ENCODE peak calls at places on chromosome 1, in four cellular contexts. O, Q, C and M are unnamed samples.

GRCh38 chr1:34671887-34672286 is 83.0 kb upstream of the GJB5 start:
- DNase-seq in C (no peak), Q (no peak), O (no peak), M (no peak)

GRCh38 chr1:20588634-20589225 is at the start of gene CDA:
- DNase-seq in O (no peak), Q (no peak), C (peak; percentile 20), M (no peak)

GRCh38 chr1:98053471-98054366 is 132.9 kb upstream of the DPYD start:
- DNase-seq in C (peak; percentile 1), O (peak; percentile 89), Q (no peak), M (peak; percentile 79)

GRCh38 chr1:185373813-185374524 is 56.9 kb upstream of the IVNS1ABP start:
- DNase-seq in O (no peak), Q (no peak), C (no peak), M (no peak)

GRCh38 chr1:109192433-109192832 is 21.3 kb upstream of the SARS1 start:
- DNase-seq in Q (no peak), C (no peak), O (no peak), M (no peak)

GRCh38 chr1:244862354-244862698 is 2.0 kb downstream of the HNRNPU start:
- DNase-seq in Q (no peak), O (no peak), C (no peak), M (no peak)

GRCh38 chr1:27885620-27886352 is 13.4 kb downstream of the THEMIS2 start:
- DNase-seq in Q (no peak), O (no peak), C (no peak), M (no peak)

GRCh38 chr1:50697440-50698421 is 262.3 kb downstream of the FAF1 start:
- DNase-seq in C (no peak), Q (no peak), O (no peak), M (no peak)

GRCh38 chr1:228092342-228093049 is 10.0 kb downstream of the ARF1 start:
- DNase-seq in C (no peak), Q (no peak), O (no peak), M (no peak)

GRCh38 chr1:55826413-55827080 is 611.4 kb upstream of the USP24 start:
- DNase-seq in O (no peak), Q (no peak), C (no peak), M (no peak)

GRCh38 chr1:162676087-162676486 is 43.8 kb downstream of the DDR2 start:
- DNase-seq in O (no peak), C (no peak), Q (no peak), M (no peak)

GRCh38 chr1:177328251-177328650 is 157.5 kb downstream of the BRINP2 start:
- DNase-seq in C (no peak), Q (no peak), O (no peak), M (no peak)

GRCh38 chr1:181442181-181442525 is 41.2 kb upstream of the CACNA1E start:
- DNase-seq in C (no peak), Q (no peak), O (no peak), M (no peak)

DNA sequence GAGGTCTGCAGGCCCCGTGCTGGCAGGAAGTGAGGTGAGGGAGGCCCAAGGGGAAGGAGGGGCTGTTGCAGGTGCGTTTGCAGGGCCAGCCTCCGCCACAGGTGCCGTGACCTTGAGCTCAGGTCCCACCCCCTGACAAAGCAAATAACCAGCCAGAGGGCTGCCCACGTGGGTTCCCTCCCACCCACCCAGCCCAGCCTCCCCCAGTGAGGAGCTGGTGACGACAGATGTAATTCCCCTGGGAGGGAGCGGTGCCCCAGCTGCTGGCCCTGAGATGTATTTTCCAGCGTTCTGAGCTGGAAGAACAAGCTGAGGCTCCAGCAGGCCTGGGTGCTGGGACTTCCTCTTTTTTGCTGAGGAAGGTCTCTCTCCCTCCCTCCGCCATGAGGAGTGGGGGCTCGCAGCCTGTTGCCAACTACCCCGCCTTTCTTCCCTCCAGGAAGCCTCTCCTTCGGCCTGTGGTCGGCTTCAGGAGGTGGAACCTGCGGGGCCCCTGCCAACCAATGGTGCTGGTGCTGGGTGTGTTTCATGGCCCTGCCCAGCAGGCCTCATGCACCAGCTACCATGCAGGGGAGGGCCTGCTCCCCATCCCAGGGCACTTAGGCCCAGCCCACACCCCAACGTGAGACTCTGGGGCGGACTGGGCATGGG is 153.2 kb downstream of the PRDM16 start:
- DNase-seq in Q (no peak), O (no peak), C (peak; percentile 79), M (no peak)
- TF ChIP-seq YY1 in Q (no peak), O (no peak), C (no peak), M (no peak)

GRCh38 chr1:153610334-153611023 is 2.5 kb downstream of the S100A16 start:
- DNase-seq in O (no peak), C (no peak), Q (no peak), M (no peak)

GRCh38 chr1:153609585-153609907 is 3.4 kb downstream of the S100A16 start:
- DNase-seq in Q (no peak), C (no peak), O (no peak), M (no peak)

GRCh38 chr1:153612111-153612754 is 704 bp downstream of the S100A16 start:
- DNase-seq in C (no peak), O (no peak), Q (no peak), M (no peak)

GRCh38 chr1:153611356-153611755 is 1.6 kb downstream of the S100A16 start:
- DNase-seq in C (no peak), Q (no peak), O (no peak), M (no peak)

DNA sequence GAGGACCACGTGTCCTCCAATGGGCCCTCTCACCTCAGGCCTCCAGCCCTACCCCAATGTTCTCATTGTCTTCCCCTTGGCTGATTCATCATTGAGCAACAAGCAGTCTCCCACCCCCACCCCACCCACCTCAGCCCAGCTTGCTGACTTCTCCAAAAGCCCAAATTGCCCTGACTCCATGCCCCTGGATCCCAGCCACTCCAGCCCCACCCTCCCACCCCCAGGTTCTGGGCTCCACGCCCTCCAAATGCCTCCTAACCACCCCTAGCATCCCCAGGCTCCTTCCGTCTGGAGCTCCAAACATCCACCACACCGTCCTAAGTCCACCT is 1.9 kb downstream of the S100A16 start:
- DNase-seq in C (no peak), O (no peak), Q (no peak), M (no peak)
- H3K9ac ChIP-seq in C (peak overlapping the region; percentile 80), O (no peak overlapping the region), Q (no peak overlapping the region), M (no peak overlapping the region)

GRCh38 chr1:246043556-246043955 is 463.5 kb downstream of the SMYD3 start:
- DNase-seq in O (no peak), Q (no peak), C (no peak), M (no peak)
- TF ChIP-seq SUZ12 in O (no peak), Q (no peak), C (no peak), M (no peak)

GRCh38 chr1:7322912-7323311 is 448.2 kb upstream of the VAMP3 start:
- DNase-seq in O (no peak), Q (no peak), C (no peak), M (no peak)
- TF ChIP-seq YY1 in O (no peak), Q (no peak), C (no peak), M (no peak)

GRCh38 chr1:225541383-225541782 is 111.5 kb downstream of the ENAH start:
- DNase-seq in C (no peak), Q (no peak), O (no peak), M (no peak)

GRCh38 chr1:225544924-225545323 is 108.0 kb downstream of the ENAH start:
- DNase-seq in Q (no peak), O (no peak), C (no peak), M (no peak)

GRCh38 chr1:225545649-225546048 is 107.3 kb downstream of the ENAH start:
- DNase-seq in O (no peak), C (no peak), Q (no peak), M (no peak)

GRCh38 chr1:225543350-225543749 is 109.6 kb downstream of the ENAH start:
- DNase-seq in Q (no peak), C (no peak), O (no peak), M (no peak)

DNA sequence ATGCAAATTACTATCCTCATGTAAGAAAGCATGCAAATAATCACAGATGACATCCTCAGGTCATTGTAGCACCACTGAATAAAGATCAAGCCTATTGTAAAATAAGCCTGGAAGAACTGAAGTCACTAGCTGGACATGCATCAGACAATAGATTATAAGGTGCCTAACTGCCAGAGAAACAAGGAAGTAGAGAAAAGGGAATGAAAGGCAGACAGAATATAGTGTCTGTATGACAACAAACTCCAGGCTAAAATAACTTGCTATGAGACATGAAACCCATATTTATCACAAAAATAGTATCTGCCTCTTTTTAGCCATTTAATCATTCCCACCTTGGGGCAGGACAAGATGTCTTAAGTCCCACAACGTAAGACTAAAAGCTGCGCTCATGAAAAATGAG is 108.6 kb downstream of the ENAH start:
- DNase-seq in Q (no peak), C (no peak), O (no peak), M (no peak)
- H3K9ac ChIP-seq in Q (no peak overlapping the region), C (no peak overlapping the region), O (no peak overlapping the region), M (no peak overlapping the region)

GRCh38 chr1:22816063-22816775 is 105.6 kb downstream of the EPHB2 start:
- DNase-seq in O (no peak), Q (no peak), C (no peak), M (no peak)

GRCh38 chr1:22815043-22815365 is 104.4 kb downstream of the EPHB2 start:
- DNase-seq in O (no peak), C (no peak), Q (no peak), M (no peak)

GRCh38 chr1:22812993-22813790 is 102.6 kb downstream of the EPHB2 start:
- DNase-seq in O (no peak), Q (no peak), C (no peak), M (no peak)

GRCh38 chr1:22815421-22816062 is 104.9 kb downstream of the EPHB2 start:
- DNase-seq in C (no peak), Q (no peak), O (no peak), M (no peak)

DNA sequence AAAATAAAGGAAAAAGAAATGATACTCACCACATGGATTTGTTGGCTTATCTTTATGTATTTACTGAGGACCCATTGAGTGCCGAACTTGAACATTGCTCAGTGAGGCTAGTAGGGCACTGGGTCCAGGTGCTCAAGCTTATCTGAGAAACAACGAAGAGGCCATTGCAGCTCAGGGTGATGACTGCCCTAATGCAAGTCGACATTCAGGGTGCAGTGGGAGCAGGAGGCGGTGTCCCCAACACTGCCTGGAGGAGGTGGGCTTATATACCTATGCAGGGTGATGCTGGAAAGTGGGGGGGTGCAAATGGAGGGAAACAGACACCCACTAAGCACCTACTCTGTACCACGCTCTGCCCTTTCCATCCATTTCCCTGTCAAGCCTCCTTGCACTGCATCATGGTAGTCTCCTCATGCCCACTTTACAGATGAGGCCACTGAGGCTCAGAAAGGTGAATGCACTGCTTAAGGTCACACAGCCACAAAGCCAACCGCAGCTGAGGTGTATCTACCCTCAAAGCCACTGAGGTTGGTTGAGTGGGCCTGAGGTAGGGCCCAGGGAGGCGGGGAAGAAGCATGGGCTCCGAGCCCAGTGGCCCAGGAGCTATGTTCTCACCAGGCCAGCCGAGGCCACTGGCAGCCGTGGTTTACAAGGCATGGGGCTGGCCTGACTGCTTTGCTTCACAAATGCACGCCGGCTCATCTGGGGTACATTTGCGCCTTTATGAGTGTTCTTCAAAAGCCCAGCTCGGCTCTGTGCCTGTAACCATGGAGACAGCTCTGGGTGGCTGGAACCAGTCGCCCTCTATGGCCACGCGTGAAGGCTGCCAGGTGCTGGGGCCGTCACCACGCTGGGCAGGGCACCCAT is 103.8 kb downstream of the EPHB2 start:
- DNase-seq in Q (no peak), C (no peak), O (no peak), M (no peak)
- TF ChIP-seq SUZ12 in Q (no peak), C (no peak), O (no peak), M (no peak)

DNA sequence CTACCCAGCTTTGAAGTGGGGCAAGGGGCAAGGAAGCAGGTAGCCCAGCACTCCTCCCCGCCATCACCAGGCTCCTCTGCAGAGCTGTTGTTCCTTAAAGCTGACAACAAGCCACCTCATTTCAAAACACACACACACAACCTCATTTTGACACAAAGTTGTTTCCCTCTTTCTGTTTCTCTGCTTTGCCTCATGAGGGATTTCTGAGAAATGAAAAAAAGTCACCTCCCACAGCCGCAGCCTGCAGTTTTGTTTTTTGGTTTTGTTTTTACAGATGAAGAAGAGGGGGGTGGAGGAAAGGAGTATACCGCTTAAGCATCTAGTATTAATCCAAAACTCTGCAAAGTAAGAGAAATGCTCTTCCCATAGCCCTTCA is 12.1 kb downstream of the MCL1 start:
- DNase-seq in C (no peak), Q (peak; percentile 96), O (no peak), M (no peak)
- TF ChIP-seq YY1 in C (no peak), Q (peak; percentile 77), O (no peak), M (no peak)